ENCODE peak calls at places on chromosomes 1 and 21, in eight cellular contexts. Y is Peyer's patch; R is tibial nerve; J is HCT116; L is CD8-positive, alpha-beta T cell; D is RWPE1; C is psoas muscle; Q is stomach. X is an unnamed sample.

GRCh38 chr1:22888320-22889075 is 84.2 kb downstream of the LACTBL1 start:
- DNase-seq in C (no peak), Q (no peak), D (no peak), R (no peak), L (no peak), Y (no peak), J (no peak), X (no peak)

GRCh38 chr1:6508154-6508875 is 16.8 kb upstream of the PLEKHG5 start:
- DNase-seq in Y (no peak), Q (no peak), R (no peak), J (no peak), L (no peak), D (no peak), C (peak), X (no peak)

GRCh38 chr1:50610563-50610962 is 187.3 kb upstream of the DMRTA2 start:
- DNase-seq in D (no peak), Q (no peak), Y (no peak), C (no peak), L (no peak), J (no peak), R (no peak), X (no peak)

GRCh38 chr21:17784604-17785402 is 34.4 kb downstream of the C21orf91 start:
- DNase-seq in Y (no peak), L (no peak), Q (no peak), D (no peak), C (no peak), R (no peak), J (no peak), X (no peak)

GRCh38 chr21:42007541-42007940 is 2.6 kb downstream of the ZBTB21 start:
- DNase-seq in C (no peak), L (no peak), Q (no peak), Y (no peak), D (no peak), J (no peak), R (no peak), X (no peak)

GRCh38 chr1:15094056-15094455 is 59.5 kb upstream of the TMEM51 start:
- DNase-seq in L (no peak), R (no peak), C (no peak), D (no peak), Y (no peak), J (no peak), Q (no peak), X (no peak)

GRCh38 chr21:32364387-32364786 is 28.4 kb downstream of the URB1 start:
- DNase-seq in Q (peak), R (peak), C (no peak), L (no peak), Y (no peak), J (no peak), D (no peak), X (no peak)

GRCh38 chr1:244065960-244066388 is 14.9 kb downstream of the ZBTB18 start:
- DNase-seq in Q (no peak), R (no peak), Y (no peak), J (no peak), D (peak), L (no peak), C (no peak), X (no peak)

GRCh38 chr1:157236072-157236471 is 97.9 kb upstream of the ETV3 start:
- DNase-seq in D (no peak), L (no peak), R (no peak), C (no peak), Q (no peak), J (no peak), Y (no peak), X (no peak)

GRCh38 chr1:224678168-224678567 is 62.1 kb downstream of the CNIH3 start:
- DNase-seq in C (no peak), J (no peak), L (no peak), R (no peak), D (no peak), Q (no peak), Y (no peak), X (no peak)

GRCh38 chr1:17438977-17439249 is 564 bp downstream of the RCC2 start:
- DNase-seq in Y (peak), J (no peak), L (peak), D (no peak), R (no peak), Q (no peak), C (no peak), X (no peak)

GRCh38 chr1:7511381-7511780 is 259.7 kb upstream of the VAMP3 start:
- DNase-seq in Q (no peak), Y (no peak), L (no peak), J (no peak), D (no peak), R (no peak), C (no peak), X (no peak)

GRCh38 chr1:175278729-175279128 is 86.2 kb upstream of the KIAA0040 start:
- DNase-seq in C (no peak), Q (no peak), D (no peak), L (no peak), R (no peak), Y (no peak), J (no peak), X (no peak)

GRCh38 chr1:243253927-243254232 is 1.2 kb downstream of the CEP170 start:
- DNase-seq in J (no peak), D (no peak), R (no peak), Y (no peak), C (no peak), Q (no peak), L (no peak), X (no peak)

GRCh38 chr21:32757804-32758203 is 13.8 kb downstream of the PAXBP1 start:
- DNase-seq in D (no peak), C (no peak), Q (no peak), R (no peak), L (no peak), Y (no peak), J (no peak), X (no peak)

GRCh38 chr1:94919241-94920030 is 7.5 kb downstream of the CNN3 start:
- DNase-seq in C (no peak), R (no peak), D (no peak), Q (no peak), L (no peak), Y (no peak), J (no peak), X (no peak)

GRCh38 chr1:30191154-30191702 is 532.2 kb downstream of the MATN1 start:
- DNase-seq in Q (no peak), L (peak), C (peak), Y (no peak), J (peak), R (no peak), D (peak), X (no peak)

GRCh38 chr1:36257375-36257767 is 33.1 kb downstream of the THRAP3 start:
- DNase-seq in D (no peak), Y (no peak), J (no peak), R (no peak), L (no peak), Q (no peak), C (peak), X (no peak)

GRCh38 chr1:236948996-236949395 is 55.2 kb downstream of the MT1HL1 start:
- DNase-seq in R (no peak), Y (no peak), Q (no peak), C (no peak), J (no peak), D (no peak), L (no peak), X (no peak)

GRCh38 chr21:45357436-45358260 is 47.3 kb upstream of the COL18A1 start:
- DNase-seq in Q (peak), J (no peak), Y (no peak), R (no peak), D (no peak), L (no peak), C (peak), X (no peak)

GRCh38 chr1:166111430-166111829 is 55.4 kb downstream of the FAM78B start:
- DNase-seq in Q (no peak), D (no peak), C (no peak), Y (no peak), L (no peak), R (no peak), J (no peak), X (no peak)

GRCh38 chr1:60598055-60598910 is 484.1 kb upstream of the NFIA start:
- DNase-seq in J (no peak), Y (no peak), D (no peak), C (no peak), R (no peak), L (no peak), Q (no peak), X (no peak)

GRCh38 chr1:31498376-31499040 is 77.8 kb upstream of the TINAGL1 start:
- DNase-seq in J (no peak), R (no peak), D (no peak), Y (no peak), Q (no peak), L (no peak), C (no peak), X (peak)

GRCh38 chr1:43373034-43373940 is 5.5 kb upstream of the ELOVL1 start:
- DNase-seq in D (peak), J (peak), Y (no peak), L (no peak), Q (no peak), C (no peak), R (no peak), X (no peak)

GRCh38 chr1:47618830-47619229 is 181.0 kb downstream of the FOXD2 start:
- DNase-seq in R (no peak), Q (no peak), C (no peak), L (peak), Y (no peak), D (no peak), J (no peak), X (no peak)

GRCh38 chr21:34947122-34947534 is 102.0 kb downstream of the RUNX1 start:
- DNase-seq in R (no peak), L (no peak), Q (no peak), J (no peak), D (no peak), Y (no peak), C (no peak), X (no peak)

GRCh38 chr1:180343931-180344406 is 113.9 kb downstream of the LHX4 start:
- DNase-seq in D (no peak), L (no peak), Y (no peak), R (no peak), C (no peak), Q (peak), J (no peak), X (no peak)

GRCh38 chr1:44254392-44254791 is 41.1 kb downstream of the DMAP1 start:
- DNase-seq in J (no peak), C (no peak), Q (no peak), D (no peak), Y (no peak), R (no peak), L (no peak), X (no peak)

GRCh38 chr1:41645062-41645461 is 160.6 kb upstream of the EDN2 start:
- DNase-seq in C (no peak), D (no peak), J (no peak), L (no peak), Y (no peak), R (no peak), Q (no peak), X (peak)

GRCh38 chr1:28601696-28602095 is 9.6 kb downstream of the RAB42 start:
- DNase-seq in Q (no peak), Y (no peak), D (peak), C (no peak), J (peak), R (no peak), L (no peak), X (no peak)

GRCh38 chr21:42252267-42252666 is 33.3 kb downstream of the ABCG1 start:
- DNase-seq in D (no peak), L (no peak), J (no peak), Y (no peak), C (no peak), R (no peak), Q (no peak), X (no peak)

GRCh38 chr1:110384581-110385321 is 6.1 kb downstream of the SLC16A4 start:
- DNase-seq in D (no peak), Y (peak), C (no peak), J (no peak), R (no peak), Q (no peak), L (no peak), X (no peak)

GRCh38 chr1:184813528-184814089 is 59.0 kb upstream of the EDEM3 start:
- DNase-seq in C (no peak), Y (no peak), D (no peak), R (no peak), L (no peak), J (no peak), Q (no peak), X (no peak)

GRCh38 chr1:201245082-201245481 is 38.2 kb upstream of the PKP1 start:
- DNase-seq in Y (no peak), C (no peak), Q (no peak), J (no peak), L (no peak), D (no peak), R (no peak), X (no peak)

GRCh38 chr1:228377664-228378452 is 28.8 kb downstream of the TRIM11 start:
- DNase-seq in J (no peak), L (no peak), R (no peak), Q (no peak), C (peak), D (no peak), Y (peak), X (peak)

GRCh38 chr1:231603598-231604275 is 22.9 kb upstream of the DISC1 start:
- DNase-seq in J (peak), Y (no peak), Q (peak), R (no peak), D (peak), C (no peak), L (peak), X (no peak)

GRCh38 chr1:220113136-220113695 is 19.3 kb downstream of the IARS2 start:
- DNase-seq in Y (no peak), Q (no peak), C (no peak), D (peak), L (no peak), R (no peak), J (no peak), X (no peak)

GRCh38 chr1:116075981-116076380 is 35.2 kb upstream of the MAB21L3 start:
- DNase-seq in L (no peak), Q (no peak), Y (no peak), J (peak), R (no peak), C (no peak), D (peak), X (no peak)

GRCh38 chr1:227913446-227913968 is 34.2 kb downstream of the WNT9A start:
- DNase-seq in C (no peak), Q (no peak), Y (no peak), J (no peak), D (no peak), L (no peak), R (no peak), X (no peak)

GRCh38 chr1:87362834-87363426 is 34.2 kb downstream of the LMO4 start:
- DNase-seq in J (no peak), R (no peak), Y (no peak), Q (no peak), L (no peak), D (no peak), C (no peak), X (no peak)

DNA sequence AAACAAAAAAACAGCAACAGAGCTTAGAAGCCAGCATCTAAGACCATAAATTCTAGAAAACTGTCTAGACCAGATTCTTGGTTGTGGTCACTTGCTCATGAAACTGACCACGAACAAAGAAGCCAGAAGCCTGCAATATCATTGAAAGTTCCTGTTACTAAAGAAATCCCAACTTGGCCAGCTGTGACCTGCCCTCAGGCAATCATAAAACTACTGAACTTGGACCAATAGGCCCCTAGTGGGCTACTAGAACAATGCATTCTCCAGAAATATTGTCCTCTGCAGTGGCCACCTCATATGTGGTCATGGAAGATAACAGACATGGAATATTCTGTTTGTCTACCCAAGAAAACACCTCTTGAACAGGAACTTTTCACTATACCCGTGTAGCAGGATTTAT is 87.7 kb downstream of the SPATA17 start:
- DNase-seq in C (no peak), R (no peak), Y (no peak), J (peak), L (no peak), D (no peak), Q (no peak), X (no peak)
- TF ChIP-seq CTCF in C (no peak), R (no peak), Y (no peak), J (no peak), L (no peak), D (no peak), Q (no peak), X (no peak)

GRCh38 chr1:27589441-27589840 is 14.5 kb downstream of the AHDC1 start:
- DNase-seq in C (no peak), L (no peak), Q (no peak), J (no peak), D (no peak), R (no peak), Y (no peak), X (no peak)
- H3K27ac ChIP-seq in C (peak), L (no peak), Q (peak), J (peak), D (peak), R (peak), Y (peak), X (peak)

GRCh38 chr1:70072239-70072751 is 133.1 kb downstream of the LRRC40 start:
- DNase-seq in Y (no peak), C (no peak), J (no peak), Q (no peak), R (no peak), L (no peak), D (no peak), X (no peak)

GRCh38 chr1:70079546-70079945 is 125.8 kb downstream of the LRRC40 start:
- DNase-seq in Y (no peak), Q (no peak), C (no peak), J (no peak), L (no peak), D (no peak), R (no peak), X (no peak)

GRCh38 chr1:70071597-70071996 is 133.8 kb downstream of the LRRC40 start:
- DNase-seq in Q (no peak), Y (no peak), D (no peak), C (no peak), J (no peak), R (no peak), L (no peak), X (no peak)

GRCh38 chr1:70075751-70076150 is 129.6 kb downstream of the LRRC40 start:
- DNase-seq in Y (no peak), J (no peak), C (no peak), R (no peak), Q (no peak), L (no peak), D (no peak), X (no peak)
- TF ChIP-seq CTCF in Y (no peak), J (no peak), C (no peak), R (no peak), Q (no peak), L (no peak), D (no peak), X (no peak)

GRCh38 chr1:149884433-149885363 is 14.7 kb upstream of the BOLA1 start:
- DNase-seq in R (no peak), Y (no peak), J (peak), C (no peak), Q (no peak), D (no peak), L (no peak), X (peak)

GRCh38 chr1:149881876-149882275 is 17.5 kb upstream of the BOLA1 start:
- DNase-seq in R (no peak), D (no peak), J (no peak), Y (no peak), Q (no peak), L (no peak), C (no peak), X (no peak)

GRCh38 chr1:149885364-149886111 is 13.8 kb upstream of the BOLA1 start:
- DNase-seq in Q (peak), L (peak), J (peak), R (peak), Y (peak), D (peak), C (peak), X (peak)

GRCh38 chr1:149886396-149887195 is 12.8 kb upstream of the BOLA1 start:
- DNase-seq in Q (peak), L (peak), J (peak), D (peak), Y (peak), R (peak), C (peak), X (peak)

DNA sequence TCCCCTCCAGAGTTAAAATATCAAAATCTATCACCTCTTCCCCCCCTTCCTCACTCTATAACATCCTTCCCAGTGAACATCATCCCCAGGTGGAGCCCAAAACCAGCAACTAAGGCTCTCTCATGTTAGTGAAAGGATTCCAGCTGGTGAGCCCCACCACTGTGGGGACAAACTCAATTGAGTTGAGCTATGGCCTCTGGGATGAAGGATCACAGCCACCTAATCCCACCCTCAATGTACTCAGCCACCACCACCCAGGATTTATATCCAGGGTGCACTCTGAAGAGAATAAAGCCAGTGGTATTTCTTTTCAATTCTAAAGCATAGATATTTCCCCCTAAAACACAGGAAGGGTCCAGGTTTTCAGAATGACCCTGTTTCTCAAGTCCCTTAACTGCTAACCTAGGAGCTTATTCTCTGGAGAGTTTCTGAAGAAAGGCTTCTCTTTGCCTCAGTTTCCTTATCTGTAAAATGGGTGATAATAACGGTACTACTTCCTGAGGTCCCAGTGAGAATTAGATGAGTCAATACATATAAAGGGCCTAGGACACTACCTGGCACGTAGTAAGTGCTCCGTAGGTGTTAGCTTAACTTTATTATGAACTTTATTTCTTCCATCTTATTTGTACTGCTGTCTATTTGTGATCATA is 15.6 kb upstream of the BOLA1 start:
- DNase-seq in D (no peak), Y (no peak), J (no peak), C (no peak), Q (no peak), L (no peak), R (no peak), X (peak)
- H3K27ac ChIP-seq in D (no peak), Y (no peak), J (peak), C (no peak), Q (no peak), L (no peak), R (no peak), X (no peak)

GRCh38 chr1:117537291-117537920 is 68.4 kb upstream of the TENT5C start:
- DNase-seq in R (no peak), D (peak), L (no peak), C (no peak), Q (peak), J (no peak), Y (peak), X (no peak)
- TF ChIP-seq CTCF in R (no peak), D (no peak), L (no peak), C (no peak), Q (no peak), J (no peak), Y (peak), X (no peak)

GRCh38 chr1:903721-904270 is 19.9 kb upstream of the SAMD11 start:
- DNase-seq in Y (peak), D (no peak), R (no peak), C (peak), Q (peak), J (no peak), L (peak), X (no peak)
- H3K27ac ChIP-seq in Y (no peak), D (no peak), R (no peak), C (no peak), Q (no peak), J (peak), L (no peak), X (no peak)